ENCODE peak calls at places on chromosomes 11 and 22, in five cellular contexts. One of them, this sample, is unnamed. For H3K36me3, the result is how much of the 10 kb centered on the place peaks cover.

GRCh38 chr11:83948205-83948604 is 662.0 kb upstream of the CCDC90B start:
- DNase-seq in SK-N-SH: no peak
- DNase-seq in breast epithelium: no peak
- DNase-seq in neural progenitor cell: peak
- DNase-seq in astrocyte: no peak
- DNase-seq in this sample: no peak

GRCh38 chr11:1127664-1128162 is 30.0 kb upstream of the MUC5AC start:
- DNase-seq in SK-N-SH: peak
- DNase-seq in breast epithelium: no peak
- DNase-seq in neural progenitor cell: no peak
- DNase-seq in astrocyte: no peak
- DNase-seq in this sample: peak

GRCh38 chr22:46650078-46650810 is 30.1 kb downstream of the GRAMD4 start:
- DNase-seq in SK-N-SH: no peak
- DNase-seq in breast epithelium: no peak
- DNase-seq in neural progenitor cell: no peak
- DNase-seq in astrocyte: no peak
- DNase-seq in this sample: no peak

GRCh38 chr11:1830119-1830499 is 4.7 kb upstream of the SYT8 start:
- DNase-seq in SK-N-SH: no peak
- DNase-seq in breast epithelium: no peak
- DNase-seq in neural progenitor cell: no peak
- DNase-seq in astrocyte: peak
- DNase-seq in this sample: no peak

GRCh38 chr22:31872209-31872608 is 72.1 kb upstream of the YWHAH start:
- DNase-seq in SK-N-SH: peak
- DNase-seq in breast epithelium: no peak
- DNase-seq in neural progenitor cell: peak
- DNase-seq in astrocyte: no peak
- DNase-seq in this sample: no peak

GRCh38 chr11:68677432-68677831 is 6.9 kb upstream of the GAL start:
- DNase-seq in SK-N-SH: peak
- DNase-seq in breast epithelium: no peak
- DNase-seq in neural progenitor cell: no peak
- DNase-seq in astrocyte: peak
- DNase-seq in this sample: no peak

GRCh38 chr11:119103793-119104192 is 2.1 kb upstream of the DPAGT1 start:
- DNase-seq in SK-N-SH: no peak
- DNase-seq in breast epithelium: no peak
- DNase-seq in neural progenitor cell: no peak
- DNase-seq in astrocyte: no peak
- DNase-seq in this sample: no peak

GRCh38 chr11:2473361-2474058 is 28.7 kb downstream of the KCNQ1 start:
- DNase-seq in SK-N-SH: no peak
- DNase-seq in breast epithelium: no peak
- DNase-seq in neural progenitor cell: no peak
- DNase-seq in astrocyte: no peak
- DNase-seq in this sample: no peak

GRCh38 chr11:45532552-45532951 is 132.9 kb downstream of the CHST1 start:
- DNase-seq in SK-N-SH: no peak
- DNase-seq in breast epithelium: no peak
- DNase-seq in neural progenitor cell: no peak
- DNase-seq in astrocyte: no peak
- DNase-seq in this sample: peak

GRCh38 chr22:39098026-39098425 is 982 bp downstream of the APOBEC3H start:
- DNase-seq in SK-N-SH: no peak
- DNase-seq in breast epithelium: no peak
- DNase-seq in neural progenitor cell: peak
- DNase-seq in astrocyte: no peak
- DNase-seq in this sample: no peak

GRCh38 chr11:70755410-70756158 is 357.3 kb downstream of the CTTN start:
- DNase-seq in SK-N-SH: peak
- DNase-seq in breast epithelium: peak
- DNase-seq in neural progenitor cell: peak
- DNase-seq in astrocyte: peak
- DNase-seq in this sample: peak

GRCh38 chr11:78219493-78220217 is 30.9 kb downstream of the USP35 start:
- DNase-seq in SK-N-SH: no peak
- DNase-seq in breast epithelium: no peak
- DNase-seq in neural progenitor cell: no peak
- DNase-seq in astrocyte: no peak
- DNase-seq in this sample: no peak

GRCh38 chr11:66934971-66935779 is 23.0 kb downstream of the PC start:
- DNase-seq in SK-N-SH: no peak
- DNase-seq in breast epithelium: no peak
- DNase-seq in neural progenitor cell: no peak
- DNase-seq in astrocyte: peak
- DNase-seq in this sample: no peak

GRCh38 chr22:25067851-25068421 is 115.4 kb downstream of the KIAA1671 start:
- DNase-seq in SK-N-SH: peak
- DNase-seq in breast epithelium: no peak
- DNase-seq in neural progenitor cell: no peak
- DNase-seq in astrocyte: no peak
- DNase-seq in this sample: peak

GRCh38 chr22:42076764-42077485 is 2.6 kb upstream of the SMDT1 start:
- DNase-seq in SK-N-SH: no peak
- DNase-seq in breast epithelium: no peak
- DNase-seq in neural progenitor cell: no peak
- DNase-seq in astrocyte: no peak
- DNase-seq in this sample: no peak

GRCh38 chr11:66579017-66579606 is 10.7 kb upstream of the CTSF start:
- DNase-seq in SK-N-SH: peak
- DNase-seq in breast epithelium: peak
- DNase-seq in neural progenitor cell: peak
- DNase-seq in astrocyte: peak
- DNase-seq in this sample: peak

GRCh38 chr11:120819003-120819402 is 204.9 kb upstream of the TBCEL start:
- DNase-seq in SK-N-SH: no peak
- DNase-seq in breast epithelium: peak
- DNase-seq in neural progenitor cell: no peak
- DNase-seq in astrocyte: no peak
- DNase-seq in this sample: no peak

GRCh38 chr11:2233693-2234455 is 36.5 kb downstream of the ASCL2 start:
- DNase-seq in SK-N-SH: no peak
- DNase-seq in breast epithelium: no peak
- DNase-seq in neural progenitor cell: no peak
- DNase-seq in astrocyte: no peak
- DNase-seq in this sample: no peak

GRCh38 chr11:119120639-119121007 is 757 bp upstream of the HINFP start:
- DNase-seq in SK-N-SH: peak
- DNase-seq in breast epithelium: no peak
- DNase-seq in neural progenitor cell: peak
- DNase-seq in astrocyte: peak
- DNase-seq in this sample: no peak

GRCh38 chr11:8017894-8018741 is 31.0 kb downstream of the EIF3F start:
- DNase-seq in SK-N-SH: no peak
- DNase-seq in breast epithelium: peak
- DNase-seq in neural progenitor cell: peak
- DNase-seq in astrocyte: no peak
- DNase-seq in this sample: no peak

GRCh38 chr22:24554316-24555159 is at the start of gene GUCD1:
- DNase-seq in SK-N-SH: no peak
- DNase-seq in breast epithelium: no peak
- DNase-seq in neural progenitor cell: peak
- DNase-seq in astrocyte: peak
- DNase-seq in this sample: no peak

GRCh38 chr11:93537022-93537421 is 6.2 kb downstream of the SMCO4 start:
- DNase-seq in SK-N-SH: no peak
- DNase-seq in breast epithelium: no peak
- DNase-seq in neural progenitor cell: no peak
- DNase-seq in astrocyte: no peak
- DNase-seq in this sample: no peak

GRCh38 chr11:75472081-75472732 is 39.2 kb upstream of the KLHL35 start:
- DNase-seq in SK-N-SH: no peak
- DNase-seq in breast epithelium: no peak
- DNase-seq in neural progenitor cell: no peak
- DNase-seq in astrocyte: no peak
- DNase-seq in this sample: no peak

GRCh38 chr22:41512421-41513194 is 31.7 kb downstream of the POLR3H start:
- DNase-seq in SK-N-SH: no peak
- DNase-seq in breast epithelium: no peak
- DNase-seq in neural progenitor cell: peak
- DNase-seq in astrocyte: peak
- DNase-seq in this sample: no peak

GRCh38 chr22:35785181-35785923 is 67.7 kb downstream of the APOL5 start:
- DNase-seq in SK-N-SH: no peak
- DNase-seq in breast epithelium: no peak
- DNase-seq in neural progenitor cell: no peak
- DNase-seq in astrocyte: peak
- DNase-seq in this sample: no peak

GRCh38 chr11:44601471-44602370 is 36.3 kb downstream of the CD82 start:
- DNase-seq in SK-N-SH: no peak
- DNase-seq in breast epithelium: no peak
- DNase-seq in neural progenitor cell: no peak
- DNase-seq in astrocyte: no peak
- DNase-seq in this sample: no peak

GRCh38 chr11:67648140-67648795 is 2.3 kb downstream of the ACY3 start:
- DNase-seq in SK-N-SH: no peak
- DNase-seq in breast epithelium: no peak
- DNase-seq in neural progenitor cell: peak
- DNase-seq in astrocyte: no peak
- DNase-seq in this sample: no peak

GRCh38 chr11:2312232-2313042 is 10.6 kb downstream of the TSPAN32 start:
- DNase-seq in SK-N-SH: peak
- DNase-seq in breast epithelium: no peak
- DNase-seq in neural progenitor cell: no peak
- DNase-seq in astrocyte: peak
- DNase-seq in this sample: peak

GRCh38 chr22:32477608-32478007 is 3.0 kb downstream of the FBXO7 start:
- DNase-seq in SK-N-SH: no peak
- DNase-seq in breast epithelium: no peak
- DNase-seq in neural progenitor cell: no peak
- DNase-seq in astrocyte: no peak
- DNase-seq in this sample: no peak

DNA sequence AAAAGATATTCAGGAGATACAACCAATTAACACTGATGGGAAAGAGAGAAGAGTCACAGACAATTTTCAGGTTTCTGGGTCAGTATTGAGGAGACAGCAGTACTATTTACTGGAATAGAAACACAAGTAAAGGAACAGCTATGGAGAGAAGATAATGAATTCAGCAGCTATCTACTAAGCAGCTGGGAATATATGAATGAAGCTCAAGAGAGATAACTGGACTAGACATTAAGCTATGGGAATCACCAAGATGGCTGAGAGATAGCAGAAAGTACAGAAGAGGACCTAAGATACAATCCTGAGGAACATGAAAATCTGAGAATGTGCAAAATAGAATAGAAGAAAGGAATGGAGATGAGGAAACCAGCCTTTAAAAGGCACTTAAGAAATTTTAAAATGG is 15.9 kb downstream of the ALG9 start:
- DNase-seq in SK-N-SH: no peak
- DNase-seq in breast epithelium: no peak
- DNase-seq in neural progenitor cell: no peak
- DNase-seq in astrocyte: no peak
- DNase-seq in this sample: no peak
- H3K36me3 ChIP-seq in SK-N-SH: under half
- H3K36me3 ChIP-seq in breast epithelium: under half
- H3K36me3 ChIP-seq in neural progenitor cell: under half
- H3K36me3 ChIP-seq in astrocyte: under half
- H3K36me3 ChIP-seq in this sample: under half

DNA sequence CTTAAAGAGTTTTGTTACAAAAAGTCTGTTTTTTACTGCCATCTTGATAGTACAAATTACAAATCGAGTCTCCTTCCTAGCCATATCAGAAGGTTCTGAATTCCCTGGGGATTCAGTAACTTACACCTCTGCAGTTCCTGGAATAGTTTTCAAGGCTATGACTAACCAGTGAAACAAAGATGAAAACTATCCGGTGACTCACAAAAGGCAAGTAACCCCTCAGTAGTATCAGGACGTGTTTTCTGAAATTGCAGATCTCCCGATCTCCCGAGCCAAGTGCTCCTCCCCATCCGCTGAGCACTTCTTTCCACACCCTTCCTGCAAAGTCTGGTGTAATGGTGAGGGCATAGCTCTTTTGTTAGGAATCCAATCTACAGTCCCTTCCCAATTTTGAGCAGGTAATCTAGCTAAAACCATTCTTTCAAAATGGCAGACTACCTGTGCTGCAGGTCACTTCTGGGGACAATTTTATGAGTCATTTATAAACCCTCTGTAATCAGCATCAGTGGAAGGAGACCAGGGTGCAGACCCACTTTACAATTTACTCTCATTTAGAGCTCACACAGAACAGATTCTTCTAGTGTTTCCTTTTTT is 7.7 kb downstream of the E2F8 start:
- DNase-seq in SK-N-SH: no peak
- DNase-seq in breast epithelium: no peak
- DNase-seq in neural progenitor cell: no peak
- DNase-seq in astrocyte: peak
- DNase-seq in this sample: no peak
- H3K36me3 ChIP-seq in SK-N-SH: under half
- H3K36me3 ChIP-seq in breast epithelium: under half
- H3K36me3 ChIP-seq in neural progenitor cell: under half
- H3K36me3 ChIP-seq in astrocyte: under half
- H3K36me3 ChIP-seq in this sample: under half

GRCh38 chr22:44916281-44917231 is 93.2 kb downstream of the PHF21B start:
- DNase-seq in SK-N-SH: no peak
- DNase-seq in breast epithelium: no peak
- DNase-seq in neural progenitor cell: no peak
- DNase-seq in astrocyte: no peak
- DNase-seq in this sample: no peak
- H3K36me3 ChIP-seq in SK-N-SH: under half
- H3K36me3 ChIP-seq in breast epithelium: under half
- H3K36me3 ChIP-seq in neural progenitor cell: under half
- H3K36me3 ChIP-seq in astrocyte: under half
- H3K36me3 ChIP-seq in this sample: under half

DNA sequence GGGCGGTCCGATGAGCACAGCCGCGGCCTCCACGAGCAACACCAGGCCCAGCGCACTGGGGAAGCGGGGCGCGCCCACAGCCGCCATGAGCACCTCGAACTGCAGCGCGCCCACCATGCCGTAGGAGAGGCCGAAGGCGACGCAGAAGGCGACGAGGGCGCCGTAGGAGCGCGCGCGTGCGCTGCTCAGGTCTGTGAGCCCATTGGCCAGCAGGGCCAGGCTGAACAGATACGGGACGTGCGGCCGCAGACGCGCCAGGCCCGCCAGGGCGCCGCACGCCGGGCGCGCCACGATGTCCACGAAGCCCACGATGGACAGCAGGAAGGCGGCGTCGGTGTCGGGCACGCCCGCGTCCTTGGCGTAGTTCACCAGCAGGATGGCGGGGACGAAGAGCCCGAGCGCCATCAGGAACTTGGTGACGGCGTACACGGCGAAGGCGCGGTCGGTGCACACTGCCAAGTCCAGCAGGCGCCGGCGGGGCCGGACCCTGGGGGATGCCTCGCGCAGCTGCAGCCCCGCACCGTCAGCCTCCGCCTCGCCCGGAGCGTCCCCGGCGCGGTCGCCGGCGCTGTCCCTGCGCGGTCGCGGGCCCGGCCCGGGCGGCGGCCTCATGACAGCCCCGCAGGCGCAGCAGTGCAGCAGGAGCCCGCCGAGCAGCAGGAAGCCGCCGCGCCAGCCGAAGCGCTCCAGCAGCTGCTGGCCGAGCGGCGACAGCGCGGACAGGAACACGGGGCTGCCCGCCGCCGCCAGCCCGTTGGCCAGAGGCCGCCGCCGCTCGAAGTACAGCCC is 2.9 kb downstream of the SLC16A8 start:
- DNase-seq in SK-N-SH: peak
- DNase-seq in breast epithelium: no peak
- DNase-seq in neural progenitor cell: peak
- DNase-seq in astrocyte: peak
- DNase-seq in this sample: no peak
- H3K36me3 ChIP-seq in SK-N-SH: under half
- H3K36me3 ChIP-seq in breast epithelium: under half
- H3K36me3 ChIP-seq in neural progenitor cell: under half
- H3K36me3 ChIP-seq in astrocyte: under half
- H3K36me3 ChIP-seq in this sample: under half

GRCh38 chr11:124122123-124122522 is 6.9 kb downstream of the VWA5A start:
- DNase-seq in SK-N-SH: no peak
- DNase-seq in breast epithelium: no peak
- DNase-seq in neural progenitor cell: no peak
- DNase-seq in astrocyte: peak
- DNase-seq in this sample: no peak
- H3K36me3 ChIP-seq in SK-N-SH: under half
- H3K36me3 ChIP-seq in breast epithelium: under half
- H3K36me3 ChIP-seq in neural progenitor cell: under half
- H3K36me3 ChIP-seq in astrocyte: under half
- H3K36me3 ChIP-seq in this sample: under half

This sample was measured in upper lobe of left lung.